ENCODE peak calls at places on chromosomes 16 and 17, in ten cellular contexts. I is A549, X is adrenal gland, J is heart left ventricle, V is Peyer's patch, S is GM12891, Y is esophagus squamous epithelium, C is prostate gland, D is right lobe of liver, T is HCT116. K is an unnamed sample.
A peak's percentile ranks its signal among the peaks of the same experiment; 100 is the strongest.

GRCh38 chr17:80923211-80924110 is 68.2 kb upstream of the CHMP6 start:
- DNase-seq in I (no peak), X (no peak), J (peak; percentile 28), V (no peak), S (no peak), Y (no peak), C (no peak), D (peak; percentile 48), T (no peak), K (peak; percentile 10)

GRCh38 chr16:89155184-89155679 is 16.3 kb upstream of the CDH15 start:
- DNase-seq in I (no peak), X (peak; percentile 70), J (peak; percentile 82), V (no peak), S (no peak), Y (no peak), C (peak; percentile 27), D (no peak), T (no peak), K (no peak)

GRCh38 chr16:10622036-10622921 is 41.9 kb upstream of the EMP2 start:
- DNase-seq in I (no peak), X (no peak), J (peak; percentile 60), V (no peak), S (no peak), Y (no peak), C (no peak), D (no peak), T (no peak), K (no peak)

GRCh38 chr16:54361813-54362212 is 75.2 kb upstream of the IRX3 start:
- DNase-seq in I (peak; percentile 18), X (no peak), J (no peak), V (no peak), S (no peak), Y (no peak), C (no peak), D (no peak), T (no peak), K (no peak)

GRCh38 chr16:83310816-83311215 is 497.0 kb upstream of the HSBP1 start:
- DNase-seq in I (no peak), X (no peak), J (no peak), V (no peak), S (no peak), Y (no peak), C (no peak), D (no peak), T (no peak), K (no peak)

GRCh38 chr17:50638851-50639767 is 4.4 kb downstream of the ABCC3 start:
- DNase-seq in I (peak; percentile 96), X (peak; percentile 99), J (peak; percentile 95), V (peak; percentile 56), S (no peak), Y (peak; percentile 21), C (peak; percentile 96), D (peak; percentile 88), T (peak; percentile 99), K (no peak)

GRCh38 chr16:16861546-16861945 is 482.6 kb downstream of the NPIPA7 start:
- DNase-seq in I (peak; percentile 38), X (peak; percentile 58), J (peak; percentile 31), V (peak; percentile 42), S (peak; percentile 40), Y (no peak), C (peak; percentile 49), D (no peak), T (peak; percentile 18), K (peak; percentile 32)

GRCh38 chr17:80291691-80292487 is 31.2 kb downstream of the RNF213 start:
- DNase-seq in I (no peak), X (no peak), J (no peak), V (no peak), S (no peak), Y (no peak), C (no peak), D (peak; percentile 31), T (no peak), K (no peak)

GRCh38 chr16:75372236-75372856 is 61.0 kb downstream of the CFDP1 start:
- DNase-seq in I (no peak), X (no peak), J (no peak), V (no peak), S (no peak), Y (no peak), C (no peak), D (no peak), T (no peak), K (no peak)

DNA sequence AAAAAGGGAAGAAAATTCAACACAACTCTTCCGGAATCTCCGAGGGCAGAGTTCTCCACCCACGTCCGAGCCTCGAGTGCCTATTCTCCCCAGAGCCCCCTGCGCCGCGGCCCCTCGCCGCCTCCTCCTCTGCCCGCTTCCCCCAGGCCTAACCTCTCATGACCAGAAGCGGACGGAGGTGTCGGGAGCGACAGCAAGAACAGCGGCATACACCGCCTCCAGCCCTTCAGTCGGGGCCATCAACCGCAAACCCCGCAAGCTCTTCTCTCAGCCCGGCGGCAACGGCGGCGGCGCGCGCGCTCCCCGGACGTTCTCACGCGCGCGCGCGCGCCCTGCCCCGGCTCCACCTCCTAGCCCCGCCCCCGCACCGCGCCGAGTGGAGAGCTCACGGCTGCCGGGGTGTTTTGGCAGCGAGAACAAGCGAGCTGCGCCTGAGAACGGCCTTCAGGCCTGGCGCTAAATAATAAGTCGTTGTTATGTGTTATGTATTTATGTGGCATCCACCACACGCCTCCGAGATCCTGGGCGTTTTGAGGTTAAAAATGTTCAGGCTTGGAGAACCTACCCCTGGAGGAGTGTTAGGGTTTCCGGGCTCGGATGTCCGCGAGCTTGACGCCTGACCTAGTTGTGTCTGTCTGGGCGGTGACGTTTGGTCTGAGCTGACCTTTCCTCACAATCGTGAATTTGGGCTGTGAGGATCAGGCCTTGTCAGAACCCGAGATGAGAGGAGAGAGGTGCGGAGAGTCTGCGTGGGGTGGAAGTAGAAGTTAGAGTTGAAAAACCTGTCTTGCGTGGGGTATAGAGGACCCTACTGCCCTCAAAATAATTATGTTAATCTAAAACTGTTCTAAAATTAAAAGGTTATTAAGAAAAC is at the start of gene RNFT1:
- DNase-seq in I (peak; percentile 94), X (peak; percentile 90), J (peak; percentile 94), V (peak; percentile 89), S (peak; percentile 84), Y (peak; percentile 51), C (peak; percentile 88), D (peak; percentile 94), T (peak; percentile 72), K (peak; percentile 78)
- TF ChIP-seq POLR2A in I (peak; percentile 81), X (peak; percentile 82), J (no peak), V (peak; percentile 70), S (peak; percentile 74), Y (peak; percentile 9), C (peak; percentile 76), D (peak; percentile 74), T (peak; percentile 88), K (peak; percentile 57)

GRCh38 chr17:28897769-28898259 is 281 bp upstream of the FLOT2 start:
- DNase-seq in I (no peak), X (peak; percentile 38), J (no peak), V (peak; percentile 63), S (no peak), Y (no peak), C (no peak), D (no peak), T (no peak), K (no peak)

GRCh38 chr17:28898261-28898955 is 875 bp upstream of the FLOT2 start:
- DNase-seq in I (no peak), X (peak; percentile 14), J (no peak), V (no peak), S (no peak), Y (no peak), C (no peak), D (no peak), T (no peak), K (no peak)

GRCh38 chr17:28895794-28896447 is 1.6 kb downstream of the FLOT2 start:
- DNase-seq in I (no peak), X (no peak), J (no peak), V (no peak), S (no peak), Y (no peak), C (no peak), D (no peak), T (no peak), K (no peak)

GRCh38 chr17:28896491-28896883 is 1.0 kb downstream of the FLOT2 start:
- DNase-seq in I (no peak), X (no peak), J (no peak), V (no peak), S (no peak), Y (no peak), C (no peak), D (no peak), T (no peak), K (no peak)

DNA sequence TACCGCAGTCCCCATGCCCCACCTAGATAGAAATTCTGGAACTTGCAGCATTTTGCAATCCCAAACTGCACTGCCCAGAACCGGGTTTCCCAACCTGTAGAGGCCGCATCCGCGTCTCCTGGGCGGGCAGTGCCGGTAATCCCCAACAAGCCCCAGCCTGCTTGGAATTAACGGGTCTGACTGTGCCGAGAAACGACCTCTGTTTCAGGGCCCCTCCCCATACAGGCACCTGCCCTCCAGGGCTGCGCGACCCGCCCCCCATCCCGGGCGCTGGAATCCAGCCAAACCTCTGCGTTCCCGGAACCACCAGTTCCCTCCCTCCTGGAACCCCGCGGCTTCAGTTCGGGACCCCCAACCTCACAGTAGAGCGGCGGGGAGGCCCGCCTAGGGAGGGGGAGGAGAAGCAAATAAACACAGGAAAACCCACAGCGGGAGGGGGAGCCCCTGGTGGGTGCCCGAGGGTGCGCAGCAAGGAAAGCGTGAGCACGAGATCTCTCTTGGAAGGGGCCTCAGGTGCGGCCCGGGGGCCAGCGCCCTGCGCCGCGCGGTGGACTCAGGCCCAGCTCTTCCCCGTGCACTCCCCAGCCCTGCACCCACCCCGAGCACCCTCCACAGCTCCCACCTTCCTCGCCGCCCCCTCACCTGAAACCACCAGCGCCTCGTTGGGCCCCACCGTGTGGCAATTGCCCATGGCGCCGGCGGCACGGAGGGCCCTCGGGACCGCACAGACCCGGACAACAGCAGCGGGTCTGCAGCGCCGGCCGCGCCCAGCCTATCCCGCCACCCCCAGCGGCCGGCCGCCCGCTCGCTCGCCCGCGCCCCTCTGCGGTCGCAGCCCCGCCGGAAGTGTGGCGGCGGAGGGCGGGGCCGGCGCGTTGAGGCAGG is at the start of gene FLOT2:
- DNase-seq in I (peak; percentile 55), X (peak; percentile 86), J (peak; percentile 63), V (peak; percentile 77), S (no peak), Y (no peak), C (peak; percentile 91), D (peak; percentile 87), T (no peak), K (no peak)
- TF ChIP-seq POLR2A in I (peak; percentile 78), X (peak; percentile 41), J (no peak), V (no peak), S (peak; percentile 47), Y (no peak), C (peak; percentile 47), D (peak; percentile 74), T (peak; percentile 91), K (peak; percentile 68)

GRCh38 chr17:82295472-82295814 is 21.9 kb upstream of the CSNK1D start:
- DNase-seq in I (no peak), X (no peak), J (no peak), V (no peak), S (no peak), Y (no peak), C (no peak), D (no peak), T (no peak), K (no peak)
- TF ChIP-seq POLR2A in I (no peak), X (no peak), J (no peak), V (no peak), S (no peak), Y (no peak), C (no peak), D (no peak), T (no peak), K (no peak)

DNA sequence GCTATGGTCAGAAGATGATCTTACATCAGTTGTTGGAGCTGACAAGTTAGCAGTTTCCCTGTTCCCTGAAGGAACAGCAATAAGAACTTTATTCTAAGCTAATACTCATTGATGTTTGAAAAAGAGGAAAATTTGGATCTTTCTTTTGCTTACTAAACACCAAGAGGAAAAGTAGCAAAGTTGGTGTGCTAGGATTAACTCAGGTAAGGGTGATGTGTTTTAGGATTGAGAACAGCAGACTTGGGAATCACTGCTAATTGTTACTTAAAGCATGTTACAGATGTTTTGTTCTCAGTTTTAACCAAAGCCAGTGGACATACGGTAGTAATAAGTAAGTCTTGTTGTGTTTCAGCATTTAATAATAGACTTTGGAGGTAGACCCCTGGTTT is 3.7 kb downstream of the SETD6 start:
- DNase-seq in I (no peak), X (no peak), J (no peak), V (no peak), S (no peak), Y (no peak), C (no peak), D (no peak), T (no peak), K (no peak)
- TF ChIP-seq POLR2A in I (no peak), X (no peak), J (no peak), V (no peak), S (no peak), Y (no peak), C (no peak), D (no peak), T (no peak), K (no peak)